ENCODE peak calls at places on chromosome 12, in five cellular contexts. M is transverse colon, Y is mucosa of descending colon, B is ascending aorta, X is Peyer's patch. S is an unnamed sample.

GRCh38 chr12:114726092-114726710 is 42.2 kb upstream of the TBX3 start:
- DNase-seq in M (no peak), Y (no peak), B (no peak), X (no peak), S (no peak)

GRCh38 chr12:105670664-105671063 is 340.2 kb downstream of the C12orf75 start:
- DNase-seq in M (no peak), Y (no peak), B (no peak), X (no peak), S (no peak)

GRCh38 chr12:41190360-41190759 is 2.2 kb downstream of the PDZRN4 start:
- DNase-seq in M (no peak), Y (no peak), B (no peak), X (no peak), S (no peak)

GRCh38 chr12:55072093-55072492 is 52.3 kb downstream of the NEUROD4 start:
- DNase-seq in M (peak), Y (peak), B (no peak), X (peak), S (no peak)

GRCh38 chr12:65707051-65707450 is 117.2 kb upstream of the HMGA2 start:
- DNase-seq in M (no peak), Y (no peak), B (no peak), X (no peak), S (no peak)

GRCh38 chr12:122423258-122424165 is 1.0 kb upstream of the CLIP1 start:
- DNase-seq in M (peak), Y (peak), B (no peak), X (no peak), S (no peak)

GRCh38 chr12:120039711-120040110 is 50.7 kb downstream of the BICDL1 start:
- DNase-seq in M (no peak), Y (no peak), B (no peak), X (no peak), S (no peak)

GRCh38 chr12:21773263-21773741 is 1.2 kb downstream of the KCNJ8 start:
- DNase-seq in M (peak), Y (peak), B (no peak), X (peak), S (no peak)

GRCh38 chr12:126926023-126926600 is 1340.9 kb upstream of the TMEM132C start:
- DNase-seq in M (no peak), Y (no peak), B (no peak), X (no peak), S (no peak)

GRCh38 chr12:109731806-109732205 is 18.2 kb downstream of the FAM222A start:
- DNase-seq in M (peak), Y (no peak), B (no peak), X (peak), S (no peak)

GRCh38 chr12:45357547-45358417 is 141.9 kb downstream of the ANO6 start:
- DNase-seq in M (no peak), Y (peak), B (no peak), X (no peak), S (no peak)

GRCh38 chr12:70733385-70733784 is 96.2 kb upstream of the PTPRB start:
- DNase-seq in M (no peak), Y (peak), B (no peak), X (no peak), S (no peak)

GRCh38 chr12:71621938-71622337 is 41.7 kb downstream of the ZFC3H1 start:
- DNase-seq in M (no peak), Y (no peak), B (no peak), X (no peak), S (no peak)

GRCh38 chr12:88703790-88704189 is 123.5 kb upstream of the KITLG start:
- DNase-seq in M (no peak), Y (no peak), B (no peak), X (no peak), S (no peak)

GRCh38 chr12:31962076-31962475 is 2.9 kb downstream of the RESF1 start:
- DNase-seq in M (no peak), Y (no peak), B (no peak), X (no peak), S (no peak)

GRCh38 chr12:124992874-124993567 is 424 bp upstream of the BRI3BP start:
- DNase-seq in M (peak), Y (peak), B (no peak), X (peak), S (no peak)
- TF ChIP-seq CTCF in M (peak), Y (peak), B (no peak), X (peak), S (no peak)

DNA sequence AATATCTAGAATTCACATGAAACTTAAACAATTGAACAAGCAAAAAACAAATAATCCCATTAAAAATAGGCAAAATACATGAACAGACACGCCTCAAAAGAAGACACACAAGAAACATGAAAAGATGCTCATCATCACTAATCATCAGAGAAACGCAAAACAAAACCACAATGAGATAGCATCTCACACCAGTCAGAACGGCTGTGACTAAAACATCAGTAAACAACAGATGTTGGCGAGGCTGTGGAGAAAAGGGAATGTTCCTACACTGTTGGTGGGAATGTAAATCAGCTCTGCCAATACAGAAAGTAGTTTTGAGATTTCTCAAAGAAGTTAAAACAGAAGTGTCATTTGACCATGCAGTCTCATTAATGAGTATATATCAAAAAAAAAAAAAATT is 121.3 kb downstream of the PTPRO start:
- DNase-seq in M (no peak), Y (no peak), B (no peak), X (no peak), S (no peak)
- TF ChIP-seq CTCF in M (no peak), Y (no peak), B (no peak), X (no peak), S (no peak)

DNA sequence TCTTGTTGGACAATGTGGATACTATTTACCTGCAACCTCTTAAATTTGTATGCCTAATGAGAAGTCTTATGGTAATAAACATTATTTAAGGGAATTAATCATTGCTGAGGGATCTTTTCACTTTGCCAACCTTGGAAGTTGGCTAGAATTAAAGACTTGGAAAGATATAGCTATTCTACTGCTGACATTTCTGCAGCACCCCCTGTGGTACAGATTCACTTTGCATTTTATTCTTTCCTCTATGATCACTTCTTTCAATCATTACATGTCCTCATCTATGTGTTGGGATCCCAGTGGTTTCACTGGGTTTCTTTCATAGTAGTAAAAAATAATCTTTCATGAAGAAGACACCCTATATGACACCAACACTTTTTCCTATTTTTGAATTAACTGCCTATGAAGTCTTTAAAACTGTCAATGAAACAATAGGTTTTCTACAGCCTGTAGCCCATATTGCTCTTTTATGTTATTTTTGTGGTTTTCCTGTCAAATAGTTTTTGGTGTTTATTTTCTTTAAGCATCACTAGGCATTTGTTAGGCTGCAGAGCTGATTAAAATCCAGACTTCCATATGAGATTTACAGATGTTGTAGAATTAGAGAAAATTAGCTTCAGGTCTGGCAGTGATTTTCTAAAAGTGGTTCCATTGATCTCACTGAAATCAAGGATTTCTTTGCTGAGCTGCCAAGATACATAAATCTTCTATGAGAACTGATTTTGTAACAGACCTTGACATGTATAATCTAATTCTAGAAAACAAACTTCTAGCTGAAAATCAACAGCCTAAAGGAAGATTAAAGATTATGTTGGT is 256.1 kb downstream of the NAV3 start:
- DNase-seq in M (no peak), Y (no peak), B (no peak), X (no peak), S (no peak)
- TF ChIP-seq CTCF in M (no peak), Y (no peak), B (no peak), X (no peak), S (no peak)

GRCh38 chr12:92431146-92431545 is 271.6 kb upstream of the PLEKHG7 start:
- DNase-seq in M (peak), Y (peak), B (no peak), X (no peak), S (no peak)
- TF ChIP-seq CTCF in M (no peak), Y (no peak), B (no peak), X (peak), S (no peak)

GRCh38 chr12:116697305-116698130 is 40.4 kb downstream of the SPRING1 start:
- DNase-seq in M (no peak), Y (peak), B (no peak), X (no peak), S (no peak)
- TF ChIP-seq CTCF in M (no peak), Y (no peak), B (no peak), X (no peak), S (no peak)

GRCh38 chr12:6830286-6830892 is 2.2 kb downstream of the P3H3 start:
- DNase-seq in M (no peak), Y (no peak), B (peak), X (no peak), S (no peak)

GRCh38 chr12:6831021-6831420 is 2.8 kb downstream of the P3H3 start:
- DNase-seq in M (no peak), Y (no peak), B (no peak), X (no peak), S (no peak)

GRCh38 chr12:6828671-6829531 is 694 bp downstream of the P3H3 start:
- DNase-seq in M (peak), Y (peak), B (no peak), X (peak), S (no peak)

GRCh38 chr12:6827982-6828670 is at the start of gene P3H3:
- DNase-seq in M (no peak), Y (no peak), B (no peak), X (peak), S (no peak)

GRCh38 chr12:6829532-6830220 is 1.5 kb downstream of the P3H3 start:
- DNase-seq in M (no peak), Y (no peak), B (no peak), X (no peak), S (no peak)
- TF ChIP-seq CTCF in M (no peak), Y (no peak), B (no peak), X (peak), S (no peak)

GRCh38 chr12:47715393-47715876 is 9.6 kb upstream of the RPAP3 start:
- DNase-seq in M (peak), Y (peak), B (no peak), X (peak), S (peak)
- TF ChIP-seq CTCF in M (peak), Y (peak), B (peak), X (peak), S (no peak)

GRCh38 chr12:12788131-12788530 is 2.7 kb downstream of the APOLD1 start:
- DNase-seq in M (no peak), Y (no peak), B (no peak), X (no peak), S (no peak)

GRCh38 chr12:12784911-12785814 is at the start of gene APOLD1:
- DNase-seq in M (no peak), Y (no peak), B (no peak), X (no peak), S (no peak)

GRCh38 chr12:12788675-12789368 is 3.4 kb downstream of the APOLD1 start:
- DNase-seq in M (peak), Y (peak), B (no peak), X (no peak), S (no peak)

GRCh38 chr12:12786371-12786715 is 884 bp downstream of the APOLD1 start:
- DNase-seq in M (no peak), Y (no peak), B (no peak), X (no peak), S (no peak)

DNA sequence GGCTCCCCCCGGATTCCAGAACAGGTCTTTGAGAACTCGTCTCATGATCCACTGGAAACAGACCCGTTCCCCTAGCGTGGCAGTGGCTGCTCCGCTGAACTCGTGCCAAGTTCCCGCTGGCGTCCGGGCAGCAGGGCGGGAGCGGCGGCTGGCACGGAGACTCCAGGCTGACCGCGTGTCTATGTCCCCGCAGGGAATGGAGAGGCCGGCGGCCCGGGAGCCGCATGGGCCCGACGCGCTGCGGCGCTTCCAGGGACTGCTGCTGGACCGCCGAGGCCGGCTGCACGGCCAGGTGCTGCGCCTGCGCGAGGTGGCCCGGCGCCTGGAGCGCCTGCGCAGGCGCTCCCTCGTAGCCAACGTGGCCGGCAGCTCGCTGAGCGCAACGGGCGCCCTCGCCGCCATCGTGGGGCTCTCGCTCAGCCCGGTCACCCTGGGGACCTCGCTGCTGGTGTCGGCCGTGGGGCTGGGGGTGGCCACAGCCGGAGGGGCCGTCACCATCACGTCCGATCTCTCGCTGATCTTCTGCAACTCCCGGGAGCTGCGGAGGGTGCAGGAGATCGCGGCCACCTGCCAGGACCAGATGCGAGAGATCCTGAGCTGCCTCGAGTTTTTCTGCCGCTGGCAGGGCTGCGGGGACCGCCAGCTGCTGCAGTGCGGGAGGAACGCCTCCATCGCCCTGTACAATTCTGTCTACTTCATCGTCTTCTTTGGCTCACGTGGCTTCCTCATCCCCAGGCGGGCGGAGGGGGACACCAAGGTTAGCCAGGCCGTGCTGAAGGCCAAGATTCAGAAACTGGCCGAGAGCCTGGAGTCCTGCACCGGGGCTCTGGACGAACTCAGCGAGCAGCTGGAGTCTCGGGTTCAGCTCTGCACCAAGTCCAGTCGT is 1.5 kb downstream of the APOLD1 start:
- DNase-seq in M (peak), Y (peak), B (peak), X (peak), S (no peak)
- TF ChIP-seq CTCF in M (peak), Y (no peak), B (no peak), X (peak), S (no peak)

S was measured in omental fat pad.